ENCODE peak calls at places on chromosomes 16 and 17, in five cellular contexts. One of them, this sample, is unnamed.

GRCh38 chr16:12158428-12158827 is 181.9 kb downstream of the SNX29 start:
- DNase-seq in HTR-8/SVneo: no peak
- DNase-seq in mesothelial cell of epicardium: no peak
- DNase-seq in stimulated activated CD8-positive, alpha-beta memory T cell treated with anti-CD3 and anti-CD28 coated beads, Interleukin-4, amount 100 ng/mL, for 4 hours: no peak
- DNase-seq in Kasumi-1: no peak
- DNase-seq in this sample: no peak

GRCh38 chr16:73813523-73813922 is 483.1 kb upstream of the PSMD7 start:
- DNase-seq in HTR-8/SVneo: no peak
- DNase-seq in mesothelial cell of epicardium: no peak
- DNase-seq in stimulated activated CD8-positive, alpha-beta memory T cell treated with anti-CD3 and anti-CD28 coated beads, Interleukin-4, amount 100 ng/mL, for 4 hours: no peak
- DNase-seq in Kasumi-1: no peak
- DNase-seq in this sample: no peak

GRCh38 chr17:60392845-60393702 is 1.1 kb upstream of the USP32 start:
- DNase-seq in HTR-8/SVneo: peak
- DNase-seq in mesothelial cell of epicardium: no peak
- DNase-seq in stimulated activated CD8-positive, alpha-beta memory T cell treated with anti-CD3 and anti-CD28 coated beads, Interleukin-4, amount 100 ng/mL, for 4 hours: no peak
- DNase-seq in Kasumi-1: peak
- DNase-seq in this sample: no peak

GRCh38 chr17:17150450-17150804 is 55.7 kb downstream of the PLD6 start:
- DNase-seq in HTR-8/SVneo: no peak
- DNase-seq in mesothelial cell of epicardium: no peak
- DNase-seq in stimulated activated CD8-positive, alpha-beta memory T cell treated with anti-CD3 and anti-CD28 coated beads, Interleukin-4, amount 100 ng/mL, for 4 hours: no peak
- DNase-seq in Kasumi-1: no peak
- DNase-seq in this sample: no peak

GRCh38 chr16:24998201-24998600 is 17.0 kb downstream of the ARHGAP17 start:
- DNase-seq in HTR-8/SVneo: no peak
- DNase-seq in mesothelial cell of epicardium: no peak
- DNase-seq in stimulated activated CD8-positive, alpha-beta memory T cell treated with anti-CD3 and anti-CD28 coated beads, Interleukin-4, amount 100 ng/mL, for 4 hours: no peak
- DNase-seq in Kasumi-1: no peak
- DNase-seq in this sample: no peak

GRCh38 chr16:49496656-49497055 is 123.1 kb downstream of the C16orf78 start:
- DNase-seq in HTR-8/SVneo: no peak
- DNase-seq in mesothelial cell of epicardium: no peak
- DNase-seq in stimulated activated CD8-positive, alpha-beta memory T cell treated with anti-CD3 and anti-CD28 coated beads, Interleukin-4, amount 100 ng/mL, for 4 hours: no peak
- DNase-seq in Kasumi-1: no peak
- DNase-seq in this sample: no peak

GRCh38 chr16:8962393-8963009 is 1.2 kb downstream of the USP7 start:
- DNase-seq in HTR-8/SVneo: no peak
- DNase-seq in mesothelial cell of epicardium: no peak
- DNase-seq in stimulated activated CD8-positive, alpha-beta memory T cell treated with anti-CD3 and anti-CD28 coated beads, Interleukin-4, amount 100 ng/mL, for 4 hours: no peak
- DNase-seq in Kasumi-1: no peak
- DNase-seq in this sample: no peak

GRCh38 chr16:66479661-66480264 is 52.7 kb downstream of the BEAN1 start:
- DNase-seq in HTR-8/SVneo: no peak
- DNase-seq in mesothelial cell of epicardium: no peak
- DNase-seq in stimulated activated CD8-positive, alpha-beta memory T cell treated with anti-CD3 and anti-CD28 coated beads, Interleukin-4, amount 100 ng/mL, for 4 hours: no peak
- DNase-seq in Kasumi-1: no peak
- DNase-seq in this sample: no peak

GRCh38 chr16:8869212-8869987 is 594 bp upstream of the CARHSP1 start:
- DNase-seq in HTR-8/SVneo: no peak
- DNase-seq in mesothelial cell of epicardium: no peak
- DNase-seq in stimulated activated CD8-positive, alpha-beta memory T cell treated with anti-CD3 and anti-CD28 coated beads, Interleukin-4, amount 100 ng/mL, for 4 hours: no peak
- DNase-seq in Kasumi-1: no peak
- DNase-seq in this sample: no peak

GRCh38 chr16:3259097-3259496 is 2.7 kb upstream of the MEFV start:
- DNase-seq in HTR-8/SVneo: no peak
- DNase-seq in mesothelial cell of epicardium: no peak
- DNase-seq in stimulated activated CD8-positive, alpha-beta memory T cell treated with anti-CD3 and anti-CD28 coated beads, Interleukin-4, amount 100 ng/mL, for 4 hours: no peak
- DNase-seq in Kasumi-1: peak
- DNase-seq in this sample: no peak

GRCh38 chr17:76943781-76944213 is 75.6 kb downstream of the MGAT5B start:
- DNase-seq in HTR-8/SVneo: no peak
- DNase-seq in mesothelial cell of epicardium: no peak
- DNase-seq in stimulated activated CD8-positive, alpha-beta memory T cell treated with anti-CD3 and anti-CD28 coated beads, Interleukin-4, amount 100 ng/mL, for 4 hours: no peak
- DNase-seq in Kasumi-1: no peak
- DNase-seq in this sample: no peak

GRCh38 chr16:3952342-3953131 is 72.0 kb upstream of the CREBBP start:
- DNase-seq in HTR-8/SVneo: no peak
- DNase-seq in mesothelial cell of epicardium: no peak
- DNase-seq in stimulated activated CD8-positive, alpha-beta memory T cell treated with anti-CD3 and anti-CD28 coated beads, Interleukin-4, amount 100 ng/mL, for 4 hours: no peak
- DNase-seq in Kasumi-1: no peak
- DNase-seq in this sample: no peak

GRCh38 chr16:8464979-8465378 is 125.3 kb downstream of the TMEM114 start:
- DNase-seq in HTR-8/SVneo: no peak
- DNase-seq in mesothelial cell of epicardium: no peak
- DNase-seq in stimulated activated CD8-positive, alpha-beta memory T cell treated with anti-CD3 and anti-CD28 coated beads, Interleukin-4, amount 100 ng/mL, for 4 hours: no peak
- DNase-seq in Kasumi-1: no peak
- DNase-seq in this sample: no peak

GRCh38 chr17:78267257-78268073 is 36.0 kb downstream of the TMEM235 start:
- DNase-seq in HTR-8/SVneo: no peak
- DNase-seq in mesothelial cell of epicardium: no peak
- DNase-seq in stimulated activated CD8-positive, alpha-beta memory T cell treated with anti-CD3 and anti-CD28 coated beads, Interleukin-4, amount 100 ng/mL, for 4 hours: no peak
- DNase-seq in Kasumi-1: no peak
- DNase-seq in this sample: no peak

GRCh38 chr16:81585785-81586184 is 141.2 kb downstream of the CMIP start:
- DNase-seq in HTR-8/SVneo: peak
- DNase-seq in mesothelial cell of epicardium: no peak
- DNase-seq in stimulated activated CD8-positive, alpha-beta memory T cell treated with anti-CD3 and anti-CD28 coated beads, Interleukin-4, amount 100 ng/mL, for 4 hours: no peak
- DNase-seq in Kasumi-1: peak
- DNase-seq in this sample: no peak

GRCh38 chr16:22705799-22706198 is 108.2 kb upstream of the HS3ST2 start:
- DNase-seq in HTR-8/SVneo: no peak
- DNase-seq in mesothelial cell of epicardium: no peak
- DNase-seq in stimulated activated CD8-positive, alpha-beta memory T cell treated with anti-CD3 and anti-CD28 coated beads, Interleukin-4, amount 100 ng/mL, for 4 hours: no peak
- DNase-seq in Kasumi-1: no peak
- DNase-seq in this sample: no peak

GRCh38 chr17:79812969-79813825 is 16.3 kb upstream of the CBX8 start:
- DNase-seq in HTR-8/SVneo: no peak
- DNase-seq in mesothelial cell of epicardium: peak
- DNase-seq in stimulated activated CD8-positive, alpha-beta memory T cell treated with anti-CD3 and anti-CD28 coated beads, Interleukin-4, amount 100 ng/mL, for 4 hours: no peak
- DNase-seq in Kasumi-1: no peak
- DNase-seq in this sample: no peak

GRCh38 chr17:29870836-29871430 is 59.1 kb downstream of the SSH2 start:
- DNase-seq in HTR-8/SVneo: no peak
- DNase-seq in mesothelial cell of epicardium: no peak
- DNase-seq in stimulated activated CD8-positive, alpha-beta memory T cell treated with anti-CD3 and anti-CD28 coated beads, Interleukin-4, amount 100 ng/mL, for 4 hours: no peak
- DNase-seq in Kasumi-1: no peak
- DNase-seq in this sample: no peak

GRCh38 chr17:50204431-50204830 is 3.0 kb upstream of the COL1A1 start:
- DNase-seq in HTR-8/SVneo: no peak
- DNase-seq in mesothelial cell of epicardium: no peak
- DNase-seq in stimulated activated CD8-positive, alpha-beta memory T cell treated with anti-CD3 and anti-CD28 coated beads, Interleukin-4, amount 100 ng/mL, for 4 hours: no peak
- DNase-seq in Kasumi-1: no peak
- DNase-seq in this sample: no peak

GRCh38 chr16:27177031-27177774 is 26.1 kb upstream of the KDM8 start:
- DNase-seq in HTR-8/SVneo: peak
- DNase-seq in mesothelial cell of epicardium: no peak
- DNase-seq in stimulated activated CD8-positive, alpha-beta memory T cell treated with anti-CD3 and anti-CD28 coated beads, Interleukin-4, amount 100 ng/mL, for 4 hours: no peak
- DNase-seq in Kasumi-1: no peak
- DNase-seq in this sample: no peak

GRCh38 chr16:72945081-72945480 is 102.8 kb downstream of the ZFHX3 start:
- DNase-seq in HTR-8/SVneo: no peak
- DNase-seq in mesothelial cell of epicardium: no peak
- DNase-seq in stimulated activated CD8-positive, alpha-beta memory T cell treated with anti-CD3 and anti-CD28 coated beads, Interleukin-4, amount 100 ng/mL, for 4 hours: no peak
- DNase-seq in Kasumi-1: no peak
- DNase-seq in this sample: no peak

GRCh38 chr17:30393911-30394867 is 15.5 kb downstream of the CPD start:
- DNase-seq in HTR-8/SVneo: no peak
- DNase-seq in mesothelial cell of epicardium: no peak
- DNase-seq in stimulated activated CD8-positive, alpha-beta memory T cell treated with anti-CD3 and anti-CD28 coated beads, Interleukin-4, amount 100 ng/mL, for 4 hours: no peak
- DNase-seq in Kasumi-1: no peak
- DNase-seq in this sample: no peak

GRCh38 chr16:57371494-57372371 is 557 bp upstream of the CX3CL1 start:
- DNase-seq in HTR-8/SVneo: no peak
- DNase-seq in mesothelial cell of epicardium: no peak
- DNase-seq in stimulated activated CD8-positive, alpha-beta memory T cell treated with anti-CD3 and anti-CD28 coated beads, Interleukin-4, amount 100 ng/mL, for 4 hours: no peak
- DNase-seq in Kasumi-1: no peak
- DNase-seq in this sample: no peak

GRCh38 chr17:17024778-17025300 is 17.4 kb upstream of the MPRIP start:
- DNase-seq in HTR-8/SVneo: no peak
- DNase-seq in mesothelial cell of epicardium: no peak
- DNase-seq in stimulated activated CD8-positive, alpha-beta memory T cell treated with anti-CD3 and anti-CD28 coated beads, Interleukin-4, amount 100 ng/mL, for 4 hours: no peak
- DNase-seq in Kasumi-1: no peak
- DNase-seq in this sample: no peak

GRCh38 chr17:64747938-64748540 is 85.9 kb upstream of the SMURF2 start:
- DNase-seq in HTR-8/SVneo: no peak
- DNase-seq in mesothelial cell of epicardium: no peak
- DNase-seq in stimulated activated CD8-positive, alpha-beta memory T cell treated with anti-CD3 and anti-CD28 coated beads, Interleukin-4, amount 100 ng/mL, for 4 hours: no peak
- DNase-seq in Kasumi-1: no peak
- DNase-seq in this sample: no peak

GRCh38 chr17:45172541-45173286 is 11.0 kb downstream of the HEXIM2 start:
- DNase-seq in HTR-8/SVneo: peak
- DNase-seq in mesothelial cell of epicardium: no peak
- DNase-seq in stimulated activated CD8-positive, alpha-beta memory T cell treated with anti-CD3 and anti-CD28 coated beads, Interleukin-4, amount 100 ng/mL, for 4 hours: no peak
- DNase-seq in Kasumi-1: peak
- DNase-seq in this sample: no peak

GRCh38 chr17:4497101-4497824 is 1.4 kb upstream of the SPNS2 start:
- DNase-seq in HTR-8/SVneo: peak
- DNase-seq in mesothelial cell of epicardium: no peak
- DNase-seq in stimulated activated CD8-positive, alpha-beta memory T cell treated with anti-CD3 and anti-CD28 coated beads, Interleukin-4, amount 100 ng/mL, for 4 hours: no peak
- DNase-seq in Kasumi-1: no peak
- DNase-seq in this sample: no peak

GRCh38 chr17:185445-186138 is 4.1 kb upstream of the DOC2B start:
- DNase-seq in HTR-8/SVneo: no peak
- DNase-seq in mesothelial cell of epicardium: no peak
- DNase-seq in stimulated activated CD8-positive, alpha-beta memory T cell treated with anti-CD3 and anti-CD28 coated beads, Interleukin-4, amount 100 ng/mL, for 4 hours: no peak
- DNase-seq in Kasumi-1: no peak
- DNase-seq in this sample: no peak

GRCh38 chr16:27449434-27450188 is 47.6 kb downstream of the IL21R start:
- DNase-seq in HTR-8/SVneo: no peak
- DNase-seq in mesothelial cell of epicardium: no peak
- DNase-seq in stimulated activated CD8-positive, alpha-beta memory T cell treated with anti-CD3 and anti-CD28 coated beads, Interleukin-4, amount 100 ng/mL, for 4 hours: peak
- DNase-seq in Kasumi-1: no peak
- DNase-seq in this sample: no peak

GRCh38 chr17:29038511-29039300 is 4.2 kb upstream of the PIPOX start:
- DNase-seq in HTR-8/SVneo: no peak
- DNase-seq in mesothelial cell of epicardium: no peak
- DNase-seq in stimulated activated CD8-positive, alpha-beta memory T cell treated with anti-CD3 and anti-CD28 coated beads, Interleukin-4, amount 100 ng/mL, for 4 hours: no peak
- DNase-seq in Kasumi-1: no peak
- DNase-seq in this sample: peak

GRCh38 chr17:30379303-30380105 is 777 bp downstream of the CPD start:
- DNase-seq in HTR-8/SVneo: no peak
- DNase-seq in mesothelial cell of epicardium: no peak
- DNase-seq in stimulated activated CD8-positive, alpha-beta memory T cell treated with anti-CD3 and anti-CD28 coated beads, Interleukin-4, amount 100 ng/mL, for 4 hours: no peak
- DNase-seq in Kasumi-1: no peak
- DNase-seq in this sample: no peak

GRCh38 chr16:9033125-9033830 is 58.2 kb upstream of the HAPSTR1 start:
- DNase-seq in HTR-8/SVneo: peak
- DNase-seq in mesothelial cell of epicardium: no peak
- DNase-seq in stimulated activated CD8-positive, alpha-beta memory T cell treated with anti-CD3 and anti-CD28 coated beads, Interleukin-4, amount 100 ng/mL, for 4 hours: no peak
- DNase-seq in Kasumi-1: peak
- DNase-seq in this sample: peak

This sample was measured in SK-N-MC.